ENCODE peak calls at places on chromosomes 11 and 22, in four cellular contexts. One of them, this sample, is unnamed.

GRCh38 chr11:119107538-119108150 is 500 bp downstream of the C2CD2L start:
- DNase-seq in iPS-NIHi11: peak
- DNase-seq in stimulated activated CD8-positive, alpha-beta memory T cell treated with anti-CD3 and anti-CD28 coated beads, Interleukin-7, amount 100 ng/mL, for 48 hours: no peak
- DNase-seq in H4: no peak
- DNase-seq in this sample: no peak

GRCh38 chr11:35347921-35348331 is 71.4 kb downstream of the SLC1A2 start:
- DNase-seq in iPS-NIHi11: no peak
- DNase-seq in stimulated activated CD8-positive, alpha-beta memory T cell treated with anti-CD3 and anti-CD28 coated beads, Interleukin-7, amount 100 ng/mL, for 48 hours: no peak
- DNase-seq in H4: no peak
- DNase-seq in this sample: no peak

GRCh38 chr11:1879342-1879940 is 12.3 kb downstream of the PRR33 start:
- DNase-seq in iPS-NIHi11: no peak
- DNase-seq in stimulated activated CD8-positive, alpha-beta memory T cell treated with anti-CD3 and anti-CD28 coated beads, Interleukin-7, amount 100 ng/mL, for 48 hours: no peak
- DNase-seq in H4: no peak
- DNase-seq in this sample: no peak

GRCh38 chr22:38412435-38413084 is 42.4 kb downstream of the KCNJ4 start:
- DNase-seq in H4: no peak
- DNase-seq in stimulated activated CD8-positive, alpha-beta memory T cell treated with anti-CD3 and anti-CD28 coated beads, Interleukin-7, amount 100 ng/mL, for 48 hours: peak
- DNase-seq in iPS-NIHi11: peak
- DNase-seq in this sample: no peak

GRCh38 chr22:37566329-37566837 is 6.1 kb downstream of the CDC42EP1 start:
- DNase-seq in iPS-NIHi11: no peak
- DNase-seq in H4: no peak
- DNase-seq in stimulated activated CD8-positive, alpha-beta memory T cell treated with anti-CD3 and anti-CD28 coated beads, Interleukin-7, amount 100 ng/mL, for 48 hours: peak
- DNase-seq in this sample: no peak

GRCh38 chr11:85947431-85948272 is 92.5 kb downstream of the CCDC83 start:
- DNase-seq in stimulated activated CD8-positive, alpha-beta memory T cell treated with anti-CD3 and anti-CD28 coated beads, Interleukin-7, amount 100 ng/mL, for 48 hours: peak
- DNase-seq in H4: peak
- DNase-seq in iPS-NIHi11: no peak
- DNase-seq in this sample: no peak

GRCh38 chr11:9717719-9718118 is 53.8 kb downstream of the SWAP70 start:
- DNase-seq in iPS-NIHi11: no peak
- DNase-seq in stimulated activated CD8-positive, alpha-beta memory T cell treated with anti-CD3 and anti-CD28 coated beads, Interleukin-7, amount 100 ng/mL, for 48 hours: no peak
- DNase-seq in H4: no peak
- DNase-seq in this sample: no peak

GRCh38 chr11:38252620-38253019 is 1654.6 kb upstream of the RAG2 start:
- DNase-seq in stimulated activated CD8-positive, alpha-beta memory T cell treated with anti-CD3 and anti-CD28 coated beads, Interleukin-7, amount 100 ng/mL, for 48 hours: no peak
- DNase-seq in H4: no peak
- DNase-seq in iPS-NIHi11: no peak
- DNase-seq in this sample: no peak

GRCh38 chr22:37498289-37498909 is 12.2 kb upstream of the MFNG start:
- DNase-seq in H4: no peak
- DNase-seq in stimulated activated CD8-positive, alpha-beta memory T cell treated with anti-CD3 and anti-CD28 coated beads, Interleukin-7, amount 100 ng/mL, for 48 hours: peak
- DNase-seq in iPS-NIHi11: peak
- DNase-seq in this sample: no peak

GRCh38 chr11:132055296-132055695 is 684.9 kb downstream of the NTM start:
- DNase-seq in stimulated activated CD8-positive, alpha-beta memory T cell treated with anti-CD3 and anti-CD28 coated beads, Interleukin-7, amount 100 ng/mL, for 48 hours: no peak
- DNase-seq in iPS-NIHi11: no peak
- DNase-seq in H4: peak
- DNase-seq in this sample: no peak